ENCODE peak calls at places on chromosomes 3 and 15, in five cellular contexts. One of them, this sample, is unnamed.

GRCh38 chr3:23601020-23601822 is 204.5 kb upstream of the UBE2E1 start:
- DNase-seq in GM12878: no peak
- DNase-seq in K562: no peak
- DNase-seq in HepG2: no peak
- DNase-seq in IMR-90: peak
- DNase-seq in this sample: peak

GRCh38 chr3:171566803-171567422 is 106.7 kb upstream of the TNIK start:
- DNase-seq in HepG2: peak
- DNase-seq in K562: peak
- DNase-seq in IMR-90: peak
- DNase-seq in GM12878: peak
- DNase-seq in this sample: peak

GRCh38 chr15:51377038-51377761 is 35.7 kb downstream of the GLDN start:
- DNase-seq in IMR-90: peak
- DNase-seq in GM12878: no peak
- DNase-seq in HepG2: no peak
- DNase-seq in K562: no peak
- DNase-seq in this sample: no peak

GRCh38 chr15:75104804-75105557 is 81.6 kb downstream of the PPCDC start:
- DNase-seq in K562: no peak
- DNase-seq in IMR-90: peak
- DNase-seq in HepG2: peak
- DNase-seq in GM12878: peak
- DNase-seq in this sample: no peak

GRCh38 chr3:178583963-178584575 is 47.8 kb downstream of the KCNMB2 start:
- DNase-seq in K562: no peak
- DNase-seq in IMR-90: no peak
- DNase-seq in HepG2: no peak
- DNase-seq in GM12878: no peak
- DNase-seq in this sample: no peak

GRCh38 chr3:77038468-77038927 is 1.4 kb upstream of the ROBO2 start:
- DNase-seq in HepG2: peak
- DNase-seq in K562: peak
- DNase-seq in GM12878: no peak
- DNase-seq in IMR-90: peak
- DNase-seq in this sample: peak

GRCh38 chr3:24192004-24192403 is 246.9 kb downstream of the NR1D2 start:
- DNase-seq in IMR-90: no peak
- DNase-seq in K562: no peak
- DNase-seq in HepG2: no peak
- DNase-seq in GM12878: no peak
- DNase-seq in this sample: peak

GRCh38 chr3:124097362-124098120 is 105.6 kb upstream of the ROPN1 start:
- DNase-seq in K562: no peak
- DNase-seq in GM12878: no peak
- DNase-seq in HepG2: no peak
- DNase-seq in IMR-90: no peak
- DNase-seq in this sample: no peak

GRCh38 chr3:187743195-187744141 is 1.8 kb downstream of the BCL6 start:
- DNase-seq in IMR-90: peak
- DNase-seq in K562: peak
- DNase-seq in HepG2: no peak
- DNase-seq in GM12878: no peak
- DNase-seq in this sample: no peak

GRCh38 chr15:85475317-85475701 is 94.9 kb downstream of the AKAP13 start:
- DNase-seq in K562: no peak
- DNase-seq in IMR-90: no peak
- DNase-seq in GM12878: peak
- DNase-seq in HepG2: no peak
- DNase-seq in this sample: no peak

GRCh38 chr15:68364028-68364659 is 67.8 kb downstream of the ITGA11 start:
- DNase-seq in K562: no peak
- DNase-seq in HepG2: no peak
- DNase-seq in GM12878: no peak
- DNase-seq in IMR-90: peak
- DNase-seq in this sample: no peak

GRCh38 chr15:86615411-86615810 is 535.7 kb downstream of the AGBL1 start:
- DNase-seq in K562: no peak
- DNase-seq in HepG2: no peak
- DNase-seq in IMR-90: no peak
- DNase-seq in GM12878: no peak
- DNase-seq in this sample: no peak

GRCh38 chr3:23487015-23487414 is 283.9 kb downstream of the UBE2E2 start:
- DNase-seq in HepG2: no peak
- DNase-seq in GM12878: no peak
- DNase-seq in K562: no peak
- DNase-seq in IMR-90: no peak
- DNase-seq in this sample: no peak

GRCh38 chr15:57727031-57727430 is 20.5 kb downstream of the POLR2M start:
- DNase-seq in HepG2: no peak
- DNase-seq in GM12878: no peak
- DNase-seq in K562: no peak
- DNase-seq in IMR-90: peak
- DNase-seq in this sample: no peak

GRCh38 chr3:157107037-157107436 is 52.9 kb downstream of the CCNL1 start:
- DNase-seq in GM12878: no peak
- DNase-seq in HepG2: no peak
- DNase-seq in IMR-90: no peak
- DNase-seq in K562: no peak
- DNase-seq in this sample: no peak

GRCh38 chr3:181567446-181568075 is 144.2 kb upstream of the SOX2 start:
- DNase-seq in IMR-90: no peak
- DNase-seq in HepG2: no peak
- DNase-seq in K562: no peak
- DNase-seq in GM12878: no peak
- DNase-seq in this sample: no peak

GRCh38 chr3:183824761-183825379 is 507 bp downstream of the MAP6D1 start:
- DNase-seq in GM12878: no peak
- DNase-seq in K562: no peak
- DNase-seq in IMR-90: no peak
- DNase-seq in HepG2: no peak
- DNase-seq in this sample: peak

GRCh38 chr3:127233371-127233770 is 40.4 kb downstream of the PRR23E start:
- DNase-seq in IMR-90: no peak
- DNase-seq in HepG2: no peak
- DNase-seq in GM12878: no peak
- DNase-seq in K562: no peak
- DNase-seq in this sample: no peak

GRCh38 chr3:47323431-47324277 is 40.9 kb downstream of the KLHL18 start:
- DNase-seq in K562: peak
- DNase-seq in HepG2: no peak
- DNase-seq in IMR-90: peak
- DNase-seq in GM12878: no peak
- DNase-seq in this sample: no peak

GRCh38 chr15:63233667-63234419 is 43.6 kb upstream of the APH1B start:
- DNase-seq in GM12878: no peak
- DNase-seq in K562: no peak
- DNase-seq in IMR-90: peak
- DNase-seq in HepG2: peak
- DNase-seq in this sample: no peak

GRCh38 chr15:47431501-47431900 is 285.8 kb upstream of the SEMA6D start:
- DNase-seq in IMR-90: peak
- DNase-seq in GM12878: no peak
- DNase-seq in K562: no peak
- DNase-seq in HepG2: peak
- DNase-seq in this sample: no peak

GRCh38 chr3:105332961-105333360 is 33.7 kb upstream of the ALCAM start:
- DNase-seq in HepG2: no peak
- DNase-seq in K562: no peak
- DNase-seq in IMR-90: no peak
- DNase-seq in GM12878: no peak
- DNase-seq in this sample: no peak

GRCh38 chr15:80605591-80606150 is 89.4 kb upstream of the ABHD17C start:
- DNase-seq in HepG2: no peak
- DNase-seq in GM12878: no peak
- DNase-seq in IMR-90: no peak
- DNase-seq in K562: no peak
- DNase-seq in this sample: no peak

GRCh38 chr3:150681037-150681436 is 22.7 kb downstream of the ERICH6 start:
- DNase-seq in K562: no peak
- DNase-seq in IMR-90: no peak
- DNase-seq in GM12878: peak
- DNase-seq in HepG2: no peak
- DNase-seq in this sample: no peak

GRCh38 chr15:51386960-51387698 is 45.7 kb downstream of the GLDN start:
- DNase-seq in IMR-90: no peak
- DNase-seq in K562: no peak
- DNase-seq in GM12878: no peak
- DNase-seq in HepG2: no peak
- DNase-seq in this sample: no peak

GRCh38 chr3:142850395-142851023 is 38.4 kb downstream of the PCOLCE2 start:
- DNase-seq in GM12878: no peak
- DNase-seq in HepG2: peak
- DNase-seq in IMR-90: peak
- DNase-seq in K562: peak
- DNase-seq in this sample: no peak

GRCh38 chr15:59532770-59533379 is 78.7 kb upstream of the GCNT3 start:
- DNase-seq in GM12878: no peak
- DNase-seq in HepG2: peak
- DNase-seq in IMR-90: peak
- DNase-seq in K562: peak
- DNase-seq in this sample: peak

GRCh38 chr15:40511472-40512133 is 40.8 kb downstream of the CHST14 start:
- DNase-seq in IMR-90: no peak
- DNase-seq in K562: peak
- DNase-seq in GM12878: no peak
- DNase-seq in HepG2: peak
- DNase-seq in this sample: peak

GRCh38 chr3:123076496-123077418 is 9.9 kb downstream of the PDIA5 start:
- DNase-seq in K562: no peak
- DNase-seq in HepG2: no peak
- DNase-seq in GM12878: no peak
- DNase-seq in IMR-90: no peak
- DNase-seq in this sample: peak

GRCh38 chr15:78907577-78907976 is 34.9 kb downstream of the MORF4L1 start:
- DNase-seq in HepG2: peak
- DNase-seq in GM12878: no peak
- DNase-seq in IMR-90: no peak
- DNase-seq in K562: peak
- DNase-seq in this sample: peak

GRCh38 chr3:25427155-25428002 is 684 bp upstream of the RARB start:
- DNase-seq in IMR-90: no peak
- DNase-seq in GM12878: no peak
- DNase-seq in K562: no peak
- DNase-seq in HepG2: peak
- DNase-seq in this sample: peak

DNA sequence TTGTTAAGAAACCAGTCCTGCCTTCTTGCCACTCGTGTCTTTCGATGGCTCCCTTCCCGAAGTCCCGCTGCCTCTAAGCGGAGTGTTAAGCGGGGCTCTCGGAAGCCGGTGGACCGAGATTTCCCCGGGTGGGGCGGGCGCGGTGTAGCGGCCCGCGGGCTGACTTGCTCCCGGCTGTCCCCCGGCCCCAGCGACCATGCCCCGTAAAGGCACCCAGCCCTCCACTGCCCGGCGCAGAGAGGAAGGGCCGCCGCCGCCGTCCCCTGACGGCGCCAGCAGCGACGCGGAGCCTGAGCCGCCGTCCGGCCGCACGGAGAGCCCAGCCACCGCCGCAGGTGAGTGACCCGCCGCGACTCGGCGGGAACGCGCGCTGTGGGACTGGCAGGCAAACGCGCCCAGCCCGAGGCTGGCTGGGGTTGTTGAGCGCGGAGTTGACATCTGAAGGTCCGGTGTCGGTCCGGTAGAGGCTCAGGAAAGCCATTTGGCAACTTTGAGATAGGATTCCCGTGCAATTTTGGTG is 1.2 kb downstream of the SMC4 start:
- DNase-seq in K562: peak
- DNase-seq in IMR-90: no peak
- DNase-seq in HepG2: no peak
- DNase-seq in GM12878: no peak
- DNase-seq in this sample: peak
- TF ChIP-seq MXI1 in K562: no peak
- TF ChIP-seq MXI1 in IMR-90: no peak
- TF ChIP-seq MXI1 in HepG2: no peak
- TF ChIP-seq MXI1 in GM12878: no peak
- TF ChIP-seq MXI1 in this sample: no peak

GRCh38 chr3:196340466-196340865 is 2.3 kb upstream of the TM4SF19 start:
- DNase-seq in K562: no peak
- DNase-seq in IMR-90: no peak
- DNase-seq in HepG2: no peak
- DNase-seq in GM12878: no peak
- DNase-seq in this sample: no peak
- TF ChIP-seq MXI1 in K562: no peak
- TF ChIP-seq MXI1 in IMR-90: no peak
- TF ChIP-seq MXI1 in HepG2: no peak
- TF ChIP-seq MXI1 in GM12878: no peak
- TF ChIP-seq MXI1 in this sample: no peak

DNA sequence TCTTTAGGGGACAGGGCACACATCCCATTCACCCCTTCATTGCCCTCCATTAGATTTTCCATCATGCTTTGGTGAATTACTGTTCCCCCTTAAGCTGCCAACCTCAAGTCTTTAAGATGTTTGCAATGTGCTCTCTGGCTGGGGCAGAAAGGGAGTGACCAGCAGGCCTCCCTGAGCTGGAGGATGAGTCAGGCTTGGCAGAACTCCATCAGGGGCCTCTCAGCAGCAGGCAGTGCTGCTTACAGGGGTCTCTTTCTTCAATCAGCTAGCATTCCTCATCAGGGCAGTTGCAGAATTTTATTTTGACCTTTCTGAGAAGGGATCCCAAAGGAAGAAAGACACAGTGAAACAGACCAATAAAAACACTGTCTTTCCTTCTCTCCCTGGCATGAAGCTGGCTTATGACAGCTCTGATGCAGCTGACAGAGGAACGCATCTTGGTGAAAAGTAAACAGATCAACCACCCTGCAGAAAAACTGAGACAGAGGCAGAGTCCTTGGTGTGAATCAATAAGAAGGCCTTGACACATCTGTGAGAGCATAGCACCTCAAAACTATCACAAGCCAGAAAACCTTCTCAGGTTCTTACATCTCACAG is 88.7 kb upstream of the MRPL3 start:
- DNase-seq in GM12878: no peak
- DNase-seq in IMR-90: peak
- DNase-seq in HepG2: no peak
- DNase-seq in K562: no peak
- DNase-seq in this sample: no peak
- TF ChIP-seq MXI1 in GM12878: no peak
- TF ChIP-seq MXI1 in IMR-90: no peak
- TF ChIP-seq MXI1 in HepG2: no peak
- TF ChIP-seq MXI1 in K562: no peak
- TF ChIP-seq MXI1 in this sample: no peak

GRCh38 chr15:88987951-88988671 is 74.9 kb upstream of the MFGE8 start:
- DNase-seq in IMR-90: peak
- DNase-seq in HepG2: no peak
- DNase-seq in K562: peak
- DNase-seq in GM12878: no peak
- DNase-seq in this sample: no peak

GRCh38 chr15:88990185-88990679 is 77.1 kb upstream of the MFGE8 start:
- DNase-seq in HepG2: no peak
- DNase-seq in K562: peak
- DNase-seq in IMR-90: no peak
- DNase-seq in GM12878: no peak
- DNase-seq in this sample: peak

GRCh38 chr15:88987590-88987950 is 74.4 kb upstream of the MFGE8 start:
- DNase-seq in K562: no peak
- DNase-seq in GM12878: no peak
- DNase-seq in HepG2: no peak
- DNase-seq in IMR-90: no peak
- DNase-seq in this sample: no peak

GRCh38 chr15:88986949-88987589 is 73.9 kb upstream of the MFGE8 start:
- DNase-seq in K562: peak
- DNase-seq in GM12878: no peak
- DNase-seq in IMR-90: no peak
- DNase-seq in HepG2: no peak
- DNase-seq in this sample: no peak

GRCh38 chr15:88989578-88989977 is 76.4 kb upstream of the MFGE8 start:
- DNase-seq in IMR-90: peak
- DNase-seq in K562: no peak
- DNase-seq in HepG2: no peak
- DNase-seq in GM12878: no peak
- DNase-seq in this sample: no peak
- TF ChIP-seq MXI1 in IMR-90: no peak
- TF ChIP-seq MXI1 in K562: no peak
- TF ChIP-seq MXI1 in HepG2: no peak
- TF ChIP-seq MXI1 in GM12878: no peak
- TF ChIP-seq MXI1 in this sample: no peak

This sample was measured in SK-N-SH.